ENCODE peak calls at places on chromosomes 6 and 20, in four cellular contexts. F, O, T and A are unnamed samples.

GRCh38 chr6:162541019-162541601 is 186.5 kb downstream of the PRKN start:
- DNase-seq in F (no peak), O (no peak), T (no peak), A (no peak)

GRCh38 chr20:21133404-21133803 is 7.5 kb downstream of the KIZ start:
- DNase-seq in F (no peak), O (no peak), T (no peak), A (no peak)

GRCh38 chr20:25233016-25233772 is 14.7 kb upstream of the PYGB start:
- DNase-seq in F (no peak), O (peak), T (peak), A (no peak)

GRCh38 chr6:33490198-33490597 is 35.8 kb downstream of the ZBTB9 start:
- DNase-seq in F (no peak), O (no peak), T (no peak), A (no peak)

GRCh38 chr20:64264091-64264490 is 8.5 kb downstream of the PCMTD2 start:
- DNase-seq in F (no peak), O (no peak), T (no peak), A (no peak)

GRCh38 chr6:158911746-158912158 is 88.2 kb downstream of the RSPH3 start:
- DNase-seq in F (no peak), O (no peak), T (peak), A (peak)

GRCh38 chr6:154508573-154509375 is 1.7 kb downstream of the CNKSR3 start:
- DNase-seq in F (no peak), O (no peak), T (peak), A (no peak)

GRCh38 chr6:135657207-135657606 is 159.7 kb upstream of the AHI1 start:
- DNase-seq in F (no peak), O (no peak), T (peak), A (no peak)

GRCh38 chr6:2094637-2095036 is 150.8 kb downstream of the GMDS start:
- DNase-seq in F (no peak), O (no peak), T (no peak), A (no peak)

GRCh38 chr6:165855856-165856255 is 192.8 kb upstream of the PDE10A start:
- DNase-seq in F (no peak), O (no peak), T (no peak), A (no peak)

GRCh38 chr6:165854061-165854862 is 191.2 kb upstream of the PDE10A start:
- DNase-seq in F (no peak), O (no peak), T (no peak), A (no peak)

GRCh38 chr6:165861226-165861625 is 198.2 kb upstream of the PDE10A start:
- DNase-seq in F (no peak), O (no peak), T (no peak), A (no peak)

GRCh38 chr6:165854863-165855593 is 192.0 kb upstream of the PDE10A start:
- DNase-seq in F (no peak), O (no peak), T (no peak), A (no peak)

DNA sequence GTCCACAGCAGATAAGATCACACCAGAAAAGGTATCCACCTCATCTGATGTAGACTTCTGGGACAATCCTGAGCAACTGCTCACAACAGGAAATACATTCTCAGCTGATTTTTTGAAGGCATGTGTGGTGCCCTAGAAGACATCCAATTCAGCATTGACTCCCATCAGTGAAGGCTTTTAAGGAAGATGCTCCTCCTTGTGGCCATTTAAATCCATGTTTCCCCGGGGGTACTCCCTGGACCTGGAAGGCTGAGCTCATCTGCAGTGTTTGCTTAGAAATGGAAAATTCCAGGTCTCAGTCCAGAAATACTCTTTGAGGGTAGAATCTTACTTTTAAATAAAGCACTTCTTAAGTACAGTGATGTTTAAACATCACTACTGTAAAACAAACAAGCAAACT is 195.5 kb upstream of the PDE10A start:
- DNase-seq in F (no peak), O (no peak), T (no peak), A (no peak)
- TF ChIP-seq CTCF in F (no peak), O (no peak), T (no peak), A (no peak)

GRCh38 chr6:142071981-142072380 is 60.7 kb upstream of the GJE1 start:
- DNase-seq in F (no peak), O (no peak), T (no peak), A (no peak)
- TF ChIP-seq CTCF in F (peak), O (no peak), T (no peak), A (no peak)

DNA sequence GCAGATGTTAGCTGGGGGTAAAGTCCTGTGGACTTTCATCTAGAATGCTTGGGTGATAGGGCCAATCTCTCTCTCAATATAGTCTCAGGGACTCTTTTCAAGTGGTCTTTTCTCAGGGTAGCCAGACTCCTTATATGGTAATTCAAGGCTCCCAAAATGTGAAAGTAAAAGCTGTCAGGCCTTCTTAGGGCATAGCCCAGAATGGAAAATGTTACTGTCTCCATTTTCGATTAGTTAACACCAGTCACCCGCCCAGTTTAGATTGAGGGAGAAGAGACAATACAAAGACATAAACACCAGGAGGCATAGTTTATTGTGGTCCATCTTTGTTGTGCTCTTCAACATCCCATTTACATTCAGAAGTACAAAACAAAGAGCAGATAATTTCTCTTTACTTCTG is 295.8 kb downstream of the EPHA7 start:
- DNase-seq in F (no peak), O (no peak), T (no peak), A (no peak)
- TF ChIP-seq CTCF in F (no peak), O (no peak), T (no peak), A (no peak)

DNA sequence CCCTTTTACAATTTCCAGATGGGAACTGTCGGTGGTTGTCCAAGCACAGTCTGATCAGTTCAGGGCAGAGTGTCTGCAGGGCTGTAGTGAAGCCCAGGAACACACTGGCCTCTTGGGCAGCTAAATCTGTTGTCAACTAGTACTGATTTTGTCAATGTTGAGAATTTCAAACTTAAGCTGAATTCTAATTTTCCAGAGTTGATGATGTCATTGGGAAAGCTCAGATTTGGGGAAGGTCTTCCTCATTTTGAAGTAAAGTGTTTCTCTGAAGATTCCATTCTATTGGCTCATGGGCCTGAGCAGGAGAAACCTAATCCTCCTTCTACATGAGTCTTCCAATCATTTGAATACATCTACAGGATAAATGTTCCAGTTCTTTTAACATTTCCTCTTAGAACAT is 72.1 kb downstream of the CCDC170 start:
- DNase-seq in F (no peak), O (no peak), T (no peak), A (no peak)
- TF ChIP-seq CTCF in F (no peak), O (no peak), T (no peak), A (no peak)

GRCh38 chr20:50165687-50166554 is 12.4 kb upstream of the PEDS1 start:
- DNase-seq in F (peak), O (peak), T (peak), A (peak)
- TF ChIP-seq CTCF in F (no peak), O (no peak), T (no peak), A (no peak)

GRCh38 chr20:10954137-10954840 is 280.5 kb upstream of the JAG1 start:
- DNase-seq in F (no peak), O (peak), T (no peak), A (no peak)
- TF ChIP-seq CTCF in F (no peak), O (no peak), T (no peak), A (no peak)

GRCh38 chr6:46655803-46656202 is 3.0 kb downstream of the SLC25A27 start:
- DNase-seq in F (no peak), O (no peak), T (no peak), A (no peak)
- TF ChIP-seq CTCF in F (peak), O (no peak), T (no peak), A (no peak)

GRCh38 chr6:143264996-143265734 is 185.3 kb downstream of the ADAT2 start:
- DNase-seq in F (no peak), O (no peak), T (no peak), A (no peak)
- TF ChIP-seq CTCF in F (no peak), O (no peak), T (no peak), A (no peak)